ENCODE peak calls at places on chromosome 7, in seven cellular contexts. J is activated T-cell treated with anti-CD3 and anti-CD28 coated beads, Interleukin-2, amount 50 U/mL, for 72 hours; H is KBM-7; O is anterior cingulate cortex; Y is cardiac muscle cell; R is upper lobe of right lung; K is stimulated activated CD4-positive, alpha-beta T cell treated with anti-CD3 and anti-CD28 coated beads, Interleukin-4, amount 100 ng/mL, for 1 hour. D is an unnamed sample.

GRCh38 chr7:49639068-49639593 is 134.3 kb upstream of the VWC2 start:
- DNase-seq in J (no peak), H (no peak), O (no peak), Y (no peak), R (no peak), K (no peak), D (no peak)

GRCh38 chr7:27602766-27603165 is 59.9 kb downstream of the HIBADH start:
- DNase-seq in J (no peak), H (no peak), O (no peak), Y (no peak), R (no peak), K (no peak), D (no peak)

GRCh38 chr7:2713370-2713769 is 25.4 kb downstream of the AMZ1 start:
- DNase-seq in J (no peak), H (peak), O (no peak), Y (no peak), R (no peak), K (no peak), D (no peak)

GRCh38 chr7:23108995-23109394 is 3.4 kb downstream of the KLHL7 start:
- DNase-seq in J (no peak), H (no peak), O (no peak), Y (no peak), R (no peak), K (no peak), D (no peak)

GRCh38 chr7:21767300-21767900 is 178.3 kb downstream of the CDCA7L start:
- DNase-seq in J (peak), H (peak), O (no peak), Y (peak), R (no peak), K (peak), D (no peak)

GRCh38 chr7:130961128-130961601 is 227.2 kb upstream of the KLF14 start:
- DNase-seq in J (peak), H (peak), O (no peak), Y (peak), R (no peak), K (peak), D (no peak)

GRCh38 chr7:39609462-39610149 is 13.8 kb upstream of the RALA start:
- DNase-seq in J (peak), H (peak), O (no peak), Y (no peak), R (peak), K (peak), D (peak)

GRCh38 chr7:40551685-40552576 is 417.1 kb downstream of the SUGCT start:
- DNase-seq in J (no peak), H (peak), O (no peak), Y (peak), R (no peak), K (no peak), D (peak)

GRCh38 chr7:154744226-154744860 is 258.6 kb downstream of the PAXIP1 start:
- DNase-seq in J (peak), H (peak), O (peak), Y (no peak), R (peak), K (peak), D (no peak)

GRCh38 chr7:66281678-66282593 is 76.8 kb downstream of the TPST1 start:
- DNase-seq in J (no peak), H (peak), O (no peak), Y (peak), R (no peak), K (no peak), D (no peak)

GRCh38 chr7:100034871-100035510 is 14.6 kb upstream of the ZSCAN21 start:
- DNase-seq in J (no peak), H (no peak), O (no peak), Y (peak), R (no peak), K (no peak), D (no peak)

GRCh38 chr7:48887500-48887899 is 36.8 kb upstream of the CDC14C start:
- DNase-seq in J (no peak), H (no peak), O (no peak), Y (peak), R (no peak), K (no peak), D (no peak)

GRCh38 chr7:93958651-93959050 is 37.1 kb downstream of the GNG11 start:
- DNase-seq in J (no peak), H (no peak), O (no peak), Y (no peak), R (no peak), K (no peak), D (no peak)

GRCh38 chr7:100166966-100167911 is 1.2 kb downstream of the GAL3ST4 start:
- DNase-seq in J (no peak), H (no peak), O (no peak), Y (no peak), R (peak), K (no peak), D (no peak)

GRCh38 chr7:78125884-78126283 is 327.3 kb downstream of the PHTF2 start:
- DNase-seq in J (no peak), H (no peak), O (no peak), Y (no peak), R (no peak), K (no peak), D (no peak)

GRCh38 chr7:95511716-95512260 is 26.0 kb downstream of the ASB4 start:
- DNase-seq in J (peak), H (peak), O (peak), Y (peak), R (no peak), K (peak), D (peak)

GRCh38 chr7:1025747-1026581 is 18.4 kb upstream of the GPR146 start:
- DNase-seq in J (no peak), H (no peak), O (no peak), Y (no peak), R (no peak), K (no peak), D (no peak)

GRCh38 chr7:100211342-100211780 is 8.4 kb upstream of the PVRIG start:
- DNase-seq in J (peak), H (no peak), O (no peak), Y (no peak), R (no peak), K (no peak), D (no peak)